ENCODE peak calls at places on chromosomes 3 and 15, in five cellular contexts. One of them, this sample, is unnamed.

GRCh38 chr3:117553461-117553860 is 843.9 kb downstream of the TUSC7 start:
- DNase-seq in cardiac fibroblast: peak
- DNase-seq in upper lobe of right lung: no peak
- DNase-seq in stomach: no peak
- DNase-seq in CD4-positive, CD25-positive, alpha-beta regulatory T cell: no peak
- DNase-seq in this sample: no peak

GRCh38 chr3:126994661-126995161 is 11.8 kb downstream of the PLXNA1 start:
- DNase-seq in cardiac fibroblast: peak
- DNase-seq in upper lobe of right lung: no peak
- DNase-seq in stomach: no peak
- DNase-seq in CD4-positive, CD25-positive, alpha-beta regulatory T cell: no peak
- DNase-seq in this sample: no peak

GRCh38 chr3:116835658-116836057 is 126.1 kb downstream of the TUSC7 start:
- DNase-seq in cardiac fibroblast: no peak
- DNase-seq in upper lobe of right lung: no peak
- DNase-seq in stomach: no peak
- DNase-seq in CD4-positive, CD25-positive, alpha-beta regulatory T cell: no peak
- DNase-seq in this sample: no peak

GRCh38 chr3:195468391-195468776 is 25.6 kb upstream of the ACAP2 start:
- DNase-seq in cardiac fibroblast: no peak
- DNase-seq in upper lobe of right lung: no peak
- DNase-seq in stomach: no peak
- DNase-seq in CD4-positive, CD25-positive, alpha-beta regulatory T cell: no peak
- DNase-seq in this sample: no peak

GRCh38 chr3:114827495-114827894 is 319.6 kb downstream of the ZBTB20 start:
- DNase-seq in cardiac fibroblast: peak
- DNase-seq in upper lobe of right lung: no peak
- DNase-seq in stomach: no peak
- DNase-seq in CD4-positive, CD25-positive, alpha-beta regulatory T cell: peak
- DNase-seq in this sample: peak

GRCh38 chr3:115165266-115165665 is 18.2 kb upstream of the ZBTB20 start:
- DNase-seq in cardiac fibroblast: no peak
- DNase-seq in upper lobe of right lung: no peak
- DNase-seq in stomach: no peak
- DNase-seq in CD4-positive, CD25-positive, alpha-beta regulatory T cell: peak
- DNase-seq in this sample: no peak

GRCh38 chr3:72567474-72567873 is 280.8 kb downstream of the SHQ1 start:
- DNase-seq in cardiac fibroblast: no peak
- DNase-seq in upper lobe of right lung: no peak
- DNase-seq in stomach: no peak
- DNase-seq in CD4-positive, CD25-positive, alpha-beta regulatory T cell: no peak
- DNase-seq in this sample: no peak

GRCh38 chr3:13776253-13777050 is 103.4 kb downstream of the WNT7A start:
- DNase-seq in cardiac fibroblast: no peak
- DNase-seq in upper lobe of right lung: no peak
- DNase-seq in stomach: peak
- DNase-seq in CD4-positive, CD25-positive, alpha-beta regulatory T cell: no peak
- DNase-seq in this sample: no peak

GRCh38 chr3:17091895-17092294 is 207.1 kb downstream of the PLCL2 start:
- DNase-seq in cardiac fibroblast: peak
- DNase-seq in upper lobe of right lung: no peak
- DNase-seq in stomach: no peak
- DNase-seq in CD4-positive, CD25-positive, alpha-beta regulatory T cell: no peak
- DNase-seq in this sample: no peak

GRCh38 chr15:34837246-34838016 is 42.1 kb upstream of the ACTC1 start:
- DNase-seq in cardiac fibroblast: peak
- DNase-seq in upper lobe of right lung: no peak
- DNase-seq in stomach: no peak
- DNase-seq in CD4-positive, CD25-positive, alpha-beta regulatory T cell: no peak
- DNase-seq in this sample: no peak

GRCh38 chr3:121515862-121516261 is 29.9 kb downstream of the POLQ start:
- DNase-seq in cardiac fibroblast: no peak
- DNase-seq in upper lobe of right lung: no peak
- DNase-seq in stomach: no peak
- DNase-seq in CD4-positive, CD25-positive, alpha-beta regulatory T cell: no peak
- DNase-seq in this sample: no peak

GRCh38 chr3:121517950-121518349 is 27.8 kb downstream of the POLQ start:
- DNase-seq in cardiac fibroblast: peak
- DNase-seq in upper lobe of right lung: no peak
- DNase-seq in stomach: no peak
- DNase-seq in CD4-positive, CD25-positive, alpha-beta regulatory T cell: no peak
- DNase-seq in this sample: no peak

DNA sequence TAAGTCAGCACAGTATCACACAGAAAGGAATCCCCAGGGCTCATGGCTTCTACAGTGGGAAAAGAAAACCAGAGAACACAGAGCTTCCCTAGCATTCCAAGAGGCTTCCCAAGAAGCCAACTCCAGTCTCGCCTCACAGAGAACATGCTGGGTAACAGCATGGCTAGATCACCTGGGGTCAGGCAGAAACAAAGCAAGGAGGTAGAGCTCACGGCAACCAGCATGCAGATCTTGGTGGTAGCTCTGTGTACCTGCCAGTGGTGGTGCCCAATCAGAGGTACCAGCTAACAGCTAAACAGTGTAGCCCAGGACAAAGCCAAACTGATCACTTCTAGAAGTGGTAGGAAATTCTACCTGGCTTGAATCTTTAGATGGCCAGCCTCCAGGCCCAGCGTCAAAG is 31.3 kb downstream of the POLQ start:
- DNase-seq in cardiac fibroblast: no peak
- DNase-seq in upper lobe of right lung: no peak
- DNase-seq in stomach: no peak
- DNase-seq in CD4-positive, CD25-positive, alpha-beta regulatory T cell: no peak
- DNase-seq in this sample: no peak
- H3K4me3 ChIP-seq in cardiac fibroblast: no peak
- H3K4me3 ChIP-seq in upper lobe of right lung: no peak
- H3K4me3 ChIP-seq in stomach: no peak
- H3K4me3 ChIP-seq in CD4-positive, CD25-positive, alpha-beta regulatory T cell: no peak
- H3K4me3 ChIP-seq in this sample: no peak

GRCh38 chr3:171960159-171960558 is 79.2 kb upstream of the FNDC3B start:
- DNase-seq in cardiac fibroblast: no peak
- DNase-seq in upper lobe of right lung: no peak
- DNase-seq in stomach: no peak
- DNase-seq in CD4-positive, CD25-positive, alpha-beta regulatory T cell: no peak
- DNase-seq in this sample: no peak
- H3K4me3 ChIP-seq in cardiac fibroblast: no peak
- H3K4me3 ChIP-seq in upper lobe of right lung: no peak
- H3K4me3 ChIP-seq in stomach: no peak
- H3K4me3 ChIP-seq in CD4-positive, CD25-positive, alpha-beta regulatory T cell: no peak
- H3K4me3 ChIP-seq in this sample: no peak

GRCh38 chr3:52517796-52518722 is 15.6 kb downstream of the NT5DC2 start:
- DNase-seq in cardiac fibroblast: no peak
- DNase-seq in upper lobe of right lung: no peak
- DNase-seq in stomach: no peak
- DNase-seq in CD4-positive, CD25-positive, alpha-beta regulatory T cell: no peak
- DNase-seq in this sample: no peak
- H3K4me3 ChIP-seq in cardiac fibroblast: no peak
- H3K4me3 ChIP-seq in upper lobe of right lung: peak
- H3K4me3 ChIP-seq in stomach: peak
- H3K4me3 ChIP-seq in CD4-positive, CD25-positive, alpha-beta regulatory T cell: no peak
- H3K4me3 ChIP-seq in this sample: no peak

DNA sequence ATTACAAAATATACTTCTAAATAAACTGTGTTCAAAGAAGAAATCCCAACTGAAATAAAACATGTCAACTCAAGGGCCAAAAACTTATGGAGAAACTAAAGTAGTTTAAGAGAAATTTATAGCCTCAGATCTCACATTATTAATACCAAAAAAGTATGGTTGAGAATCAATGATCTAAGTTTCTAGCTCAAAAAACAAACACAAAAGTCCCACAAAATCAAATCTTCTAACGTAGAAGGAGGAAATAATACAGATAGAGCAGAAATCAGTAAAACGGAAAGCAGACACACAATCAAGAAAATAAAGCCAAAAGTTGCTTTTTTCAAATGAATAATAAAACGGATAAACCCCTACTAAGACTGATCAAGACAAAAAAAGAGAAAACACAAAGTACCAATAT is 2.9 kb downstream of the SUSD5 start:
- DNase-seq in cardiac fibroblast: no peak
- DNase-seq in upper lobe of right lung: no peak
- DNase-seq in stomach: no peak
- DNase-seq in CD4-positive, CD25-positive, alpha-beta regulatory T cell: no peak
- DNase-seq in this sample: no peak
- H3K4me3 ChIP-seq in cardiac fibroblast: no peak
- H3K4me3 ChIP-seq in upper lobe of right lung: no peak
- H3K4me3 ChIP-seq in stomach: no peak
- H3K4me3 ChIP-seq in CD4-positive, CD25-positive, alpha-beta regulatory T cell: no peak
- H3K4me3 ChIP-seq in this sample: no peak

GRCh38 chr3:27730774-27731659 is 8.9 kb upstream of the EOMES start:
- DNase-seq in cardiac fibroblast: no peak
- DNase-seq in upper lobe of right lung: no peak
- DNase-seq in stomach: no peak
- DNase-seq in CD4-positive, CD25-positive, alpha-beta regulatory T cell: no peak
- DNase-seq in this sample: no peak

GRCh38 chr3:27726240-27726639 is 4.1 kb upstream of the EOMES start:
- DNase-seq in cardiac fibroblast: peak
- DNase-seq in upper lobe of right lung: no peak
- DNase-seq in stomach: no peak
- DNase-seq in CD4-positive, CD25-positive, alpha-beta regulatory T cell: no peak
- DNase-seq in this sample: no peak

GRCh38 chr3:27728195-27729087 is 6.3 kb upstream of the EOMES start:
- DNase-seq in cardiac fibroblast: peak
- DNase-seq in upper lobe of right lung: no peak
- DNase-seq in stomach: no peak
- DNase-seq in CD4-positive, CD25-positive, alpha-beta regulatory T cell: peak
- DNase-seq in this sample: no peak

GRCh38 chr3:27729748-27730611 is 7.9 kb upstream of the EOMES start:
- DNase-seq in cardiac fibroblast: no peak
- DNase-seq in upper lobe of right lung: no peak
- DNase-seq in stomach: no peak
- DNase-seq in CD4-positive, CD25-positive, alpha-beta regulatory T cell: no peak
- DNase-seq in this sample: no peak

DNA sequence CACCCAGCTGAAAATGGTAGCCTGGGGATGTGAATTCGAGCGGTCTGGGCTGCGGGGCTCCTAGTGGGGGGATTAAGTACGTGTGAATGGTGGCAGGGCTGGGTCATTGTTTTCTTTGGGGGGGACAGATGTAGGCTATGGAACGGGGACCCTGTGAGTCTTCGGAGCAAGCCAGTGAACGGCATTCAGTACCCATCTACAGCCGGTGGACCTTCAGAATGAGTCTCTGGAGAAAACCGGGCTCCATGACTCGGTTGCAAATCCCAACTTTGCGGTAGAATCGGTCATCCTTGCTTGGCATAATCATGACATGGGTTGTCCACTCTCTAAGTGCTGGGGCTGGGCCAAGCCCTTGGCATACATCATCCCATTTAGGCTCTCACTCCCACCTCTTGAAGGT is 7.2 kb upstream of the EOMES start:
- DNase-seq in cardiac fibroblast: no peak
- DNase-seq in upper lobe of right lung: no peak
- DNase-seq in stomach: no peak
- DNase-seq in CD4-positive, CD25-positive, alpha-beta regulatory T cell: no peak
- DNase-seq in this sample: no peak
- H3K4me3 ChIP-seq in cardiac fibroblast: no peak
- H3K4me3 ChIP-seq in upper lobe of right lung: no peak
- H3K4me3 ChIP-seq in stomach: no peak
- H3K4me3 ChIP-seq in CD4-positive, CD25-positive, alpha-beta regulatory T cell: no peak
- H3K4me3 ChIP-seq in this sample: no peak

GRCh38 chr3:9401986-9402385 is 4.6 kb downstream of the SETD5 start:
- DNase-seq in cardiac fibroblast: no peak
- DNase-seq in upper lobe of right lung: no peak
- DNase-seq in stomach: no peak
- DNase-seq in CD4-positive, CD25-positive, alpha-beta regulatory T cell: no peak
- DNase-seq in this sample: no peak
- H3K4me3 ChIP-seq in cardiac fibroblast: peak
- H3K4me3 ChIP-seq in upper lobe of right lung: no peak
- H3K4me3 ChIP-seq in stomach: no peak
- H3K4me3 ChIP-seq in CD4-positive, CD25-positive, alpha-beta regulatory T cell: peak
- H3K4me3 ChIP-seq in this sample: peak

GRCh38 chr3:190811775-190812480 is 50.6 kb downstream of the GMNC start:
- DNase-seq in cardiac fibroblast: peak
- DNase-seq in upper lobe of right lung: no peak
- DNase-seq in stomach: no peak
- DNase-seq in CD4-positive, CD25-positive, alpha-beta regulatory T cell: peak
- DNase-seq in this sample: peak
- H3K4me3 ChIP-seq in cardiac fibroblast: no peak
- H3K4me3 ChIP-seq in upper lobe of right lung: peak
- H3K4me3 ChIP-seq in stomach: no peak
- H3K4me3 ChIP-seq in CD4-positive, CD25-positive, alpha-beta regulatory T cell: no peak
- H3K4me3 ChIP-seq in this sample: no peak

GRCh38 chr15:52483712-52484111 is 45.0 kb downstream of the MYO5A start:
- DNase-seq in cardiac fibroblast: peak
- DNase-seq in upper lobe of right lung: no peak
- DNase-seq in stomach: no peak
- DNase-seq in CD4-positive, CD25-positive, alpha-beta regulatory T cell: no peak
- DNase-seq in this sample: no peak
- H3K4me3 ChIP-seq in cardiac fibroblast: no peak
- H3K4me3 ChIP-seq in upper lobe of right lung: no peak
- H3K4me3 ChIP-seq in stomach: no peak
- H3K4me3 ChIP-seq in CD4-positive, CD25-positive, alpha-beta regulatory T cell: peak
- H3K4me3 ChIP-seq in this sample: no peak